ENCODE peak calls at places on chromosomes 7 and 10, in five cellular contexts. V is cardiac fibroblast, L is epithelial cell of esophagus, W is GM20000, K is iris pigment epithelial cell. O is an unnamed sample.

GRCh38 chr7:106460792-106461254 is 176.0 kb upstream of the NAMPT start:
- DNase-seq in V (no peak), L (peak), W (no peak), K (no peak), O (no peak)

GRCh38 chr10:52442576-52442975 is 128.5 kb downstream of the DKK1 start:
- DNase-seq in V (peak), L (peak), W (no peak), K (peak), O (no peak)

GRCh38 chr7:158573310-158573709 is 14.3 kb downstream of the PTPRN2 start:
- DNase-seq in V (no peak), L (no peak), W (no peak), K (no peak), O (no peak)

GRCh38 chr7:39602351-39602750 is 21.0 kb upstream of the RALA start:
- DNase-seq in V (peak), L (no peak), W (no peak), K (no peak), O (no peak)

GRCh38 chr7:74612015-74612829 is 45.3 kb upstream of the GTF2I start:
- DNase-seq in V (no peak), L (peak), W (no peak), K (peak), O (peak)

GRCh38 chr7:79820387-79820786 is 314.2 kb upstream of the GNAI1 start:
- DNase-seq in V (peak), L (no peak), W (no peak), K (peak), O (peak)

GRCh38 chr10:102281103-102281502 is 35.8 kb downstream of the GBF1 start:
- DNase-seq in V (peak), L (no peak), W (no peak), K (peak), O (peak)

GRCh38 chr10:23314835-23315239 is 29.8 kb downstream of the C10orf67 start:
- DNase-seq in V (peak), L (peak), W (peak), K (peak), O (peak)

GRCh38 chr7:55130554-55131198 is 111.9 kb downstream of the EGFR start:
- DNase-seq in V (peak), L (peak), W (no peak), K (peak), O (no peak)

GRCh38 chr10:102090772-102091171 is 25.6 kb downstream of the HPS6 start:
- DNase-seq in V (peak), L (peak), W (no peak), K (peak), O (no peak)

GRCh38 chr7:131080754-131081153 is 246.9 kb upstream of the MKLN1 start:
- DNase-seq in V (no peak), L (no peak), W (no peak), K (no peak), O (no peak)

GRCh38 chr10:33123680-33124079 is 165.7 kb upstream of the ITGB1 start:
- DNase-seq in V (no peak), L (no peak), W (no peak), K (no peak), O (no peak)

GRCh38 chr10:7477538-7478334 is 66.9 kb upstream of the SFMBT2 start:
- DNase-seq in V (no peak), L (no peak), W (no peak), K (no peak), O (no peak)

GRCh38 chr7:91299952-91300775 is 35.9 kb downstream of the FZD1 start:
- DNase-seq in V (no peak), L (no peak), W (no peak), K (no peak), O (no peak)

GRCh38 chr10:46317889-46318288 is 31.1 kb downstream of the ANTXRL start:
- DNase-seq in V (no peak), L (no peak), W (no peak), K (no peak), O (no peak)

GRCh38 chr10:13924020-13924725 is 337.4 kb downstream of the PRPF18 start:
- DNase-seq in V (peak), L (peak), W (no peak), K (peak), O (no peak)

GRCh38 chr7:102412548-102412947 is 16.4 kb downstream of the PRKRIP1 start:
- DNase-seq in V (peak), L (peak), W (no peak), K (peak), O (peak)

GRCh38 chr7:33471636-33472242 is 342.4 kb downstream of the BBS9 start:
- DNase-seq in V (no peak), L (no peak), W (no peak), K (no peak), O (no peak)

GRCh38 chr7:42155836-42156540 is 81.0 kb downstream of the GLI3 start:
- DNase-seq in V (peak), L (peak), W (no peak), K (no peak), O (peak)

GRCh38 chr7:74554178-74554577 is 100.5 kb downstream of the GTF2IRD1 start:
- DNase-seq in V (peak), L (peak), W (no peak), K (peak), O (no peak)

GRCh38 chr7:152383341-152384234 is 52.2 kb downstream of the KMT2C start:
- DNase-seq in V (peak), L (peak), W (no peak), K (peak), O (peak)

GRCh38 chr7:44143606-44144250 is 2.6 kb upstream of the MYL7 start:
- DNase-seq in V (no peak), L (no peak), W (no peak), K (no peak), O (no peak)

GRCh38 chr10:24465899-24466615 is 257.1 kb downstream of the KIAA1217 start:
- DNase-seq in V (peak), L (peak), W (peak), K (peak), O (peak)

GRCh38 chr7:127251458-127252379 is 1.0 kb downstream of the GRM8 start:
- DNase-seq in V (no peak), L (no peak), W (peak), K (no peak), O (peak)

GRCh38 chr10:91901784-91902677 is 7.3 kb downstream of the FGFBP3 start:
- DNase-seq in V (peak), L (peak), W (no peak), K (peak), O (peak)

GRCh38 chr10:48880016-48880705 is 59.5 kb downstream of the LRRC18 start:
- DNase-seq in V (no peak), L (no peak), W (no peak), K (no peak), O (no peak)

GRCh38 chr10:126041804-126042231 is 145.5 kb downstream of the FANK1 start:
- DNase-seq in V (peak), L (peak), W (peak), K (peak), O (peak)

O was measured in A673.